ENCODE peak calls at places on chromosomes 1 and 21, in four cellular contexts. One of them, this sample, is unnamed.

GRCh38 chr1:97820470-97821188 is 100.2 kb downstream of the DPYD start:
- DNase-seq in IMR-90: peak; percentile 58
- DNase-seq in hypothalamus: no peak
- DNase-seq in nucleus accumbens: no peak
- DNase-seq in this sample: peak; percentile 34

GRCh38 chr1:65105596-65105995 is 42.4 kb upstream of the AK4 start:
- DNase-seq in hypothalamus: no peak
- DNase-seq in IMR-90: no peak
- DNase-seq in nucleus accumbens: no peak
- DNase-seq in this sample: no peak

GRCh38 chr1:2406451-2407041 is 5.8 kb downstream of the PEX10 start:
- DNase-seq in IMR-90: no peak
- DNase-seq in nucleus accumbens: no peak
- DNase-seq in hypothalamus: no peak
- DNase-seq in this sample: no peak

GRCh38 chr1:6207075-6207885 is 1.4 kb downstream of the RNF207 start:
- DNase-seq in IMR-90: no peak
- DNase-seq in nucleus accumbens: no peak
- DNase-seq in hypothalamus: no peak
- DNase-seq in this sample: no peak

GRCh38 chr1:43522776-43523480 is 7.8 kb upstream of the PTPRF start:
- DNase-seq in nucleus accumbens: no peak
- DNase-seq in IMR-90: peak; percentile 93
- DNase-seq in hypothalamus: no peak
- DNase-seq in this sample: peak; percentile 98

GRCh38 chr1:224498574-224499170 is 64.1 kb upstream of the WDR26 start:
- DNase-seq in hypothalamus: no peak
- DNase-seq in nucleus accumbens: no peak
- DNase-seq in IMR-90: peak; percentile 76
- DNase-seq in this sample: no peak

GRCh38 chr1:21924503-21925005 is 12.6 kb downstream of the HSPG2 start:
- DNase-seq in IMR-90: no peak
- DNase-seq in hypothalamus: no peak
- DNase-seq in nucleus accumbens: no peak
- DNase-seq in this sample: no peak

GRCh38 chr21:45889115-45889708 is 92.4 kb upstream of the COL6A1 start:
- DNase-seq in IMR-90: no peak
- DNase-seq in hypothalamus: no peak
- DNase-seq in nucleus accumbens: no peak
- DNase-seq in this sample: no peak

GRCh38 chr1:33183306-33183705 is 1.5 kb upstream of the TRIM62 start:
- DNase-seq in IMR-90: no peak
- DNase-seq in hypothalamus: no peak
- DNase-seq in nucleus accumbens: no peak
- DNase-seq in this sample: no peak

GRCh38 chr1:98386675-98387440 is 274.7 kb upstream of the SNX7 start:
- DNase-seq in IMR-90: no peak
- DNase-seq in hypothalamus: no peak
- DNase-seq in nucleus accumbens: no peak
- DNase-seq in this sample: no peak

GRCh38 chr21:41761211-41762181 is 5.4 kb downstream of the RIPK4 start:
- DNase-seq in IMR-90: no peak
- DNase-seq in hypothalamus: no peak
- DNase-seq in nucleus accumbens: no peak
- DNase-seq in this sample: no peak

GRCh38 chr1:245086389-245086969 is 68.3 kb upstream of the KIF26B start:
- DNase-seq in nucleus accumbens: no peak
- DNase-seq in hypothalamus: no peak
- DNase-seq in IMR-90: peak; percentile 80
- DNase-seq in this sample: no peak

GRCh38 chr1:8097077-8097799 is 71.1 kb upstream of the ERRFI1 start:
- DNase-seq in hypothalamus: no peak
- DNase-seq in IMR-90: peak; percentile 96
- DNase-seq in nucleus accumbens: no peak
- DNase-seq in this sample: no peak

GRCh38 chr1:168763031-168763430 is 34.0 kb upstream of the DPT start:
- DNase-seq in nucleus accumbens: no peak
- DNase-seq in IMR-90: no peak
- DNase-seq in hypothalamus: no peak
- DNase-seq in this sample: no peak

GRCh38 chr1:47215713-47216112 is 16.3 kb downstream of the TAL1 start:
- DNase-seq in hypothalamus: no peak
- DNase-seq in IMR-90: no peak
- DNase-seq in nucleus accumbens: no peak
- DNase-seq in this sample: no peak

GRCh38 chr1:181429462-181429861 is 53.9 kb upstream of the CACNA1E start:
- DNase-seq in IMR-90: no peak
- DNase-seq in nucleus accumbens: no peak
- DNase-seq in hypothalamus: no peak
- DNase-seq in this sample: no peak

GRCh38 chr1:184986250-184986649 is 11.9 kb upstream of the NIBAN1 start:
- DNase-seq in hypothalamus: no peak
- DNase-seq in IMR-90: peak; percentile 49
- DNase-seq in nucleus accumbens: no peak
- DNase-seq in this sample: peak; percentile 7

GRCh38 chr1:14539953-14540563 is 58.4 kb upstream of the KAZN start:
- DNase-seq in nucleus accumbens: no peak
- DNase-seq in IMR-90: no peak
- DNase-seq in hypothalamus: no peak
- DNase-seq in this sample: no peak

GRCh38 chr1:85321237-85321964 is 45.0 kb upstream of the BCL10 start:
- DNase-seq in nucleus accumbens: no peak
- DNase-seq in IMR-90: peak; percentile 75
- DNase-seq in hypothalamus: no peak
- DNase-seq in this sample: no peak

GRCh38 chr21:38476385-38476784 is 21.9 kb downstream of the ERG start:
- DNase-seq in nucleus accumbens: no peak
- DNase-seq in IMR-90: no peak
- DNase-seq in hypothalamus: no peak
- DNase-seq in this sample: peak; percentile 48

GRCh38 chr1:226903819-226904710 is 33.6 kb downstream of the PSEN2 start:
- DNase-seq in IMR-90: peak; percentile 73
- DNase-seq in hypothalamus: no peak
- DNase-seq in nucleus accumbens: no peak
- DNase-seq in this sample: no peak

GRCh38 chr1:206685256-206685748 is 597 bp downstream of the MAPKAPK2 start:
- DNase-seq in IMR-90: peak; percentile 53
- DNase-seq in hypothalamus: peak; percentile 36
- DNase-seq in nucleus accumbens: no peak
- DNase-seq in this sample: peak; percentile 49

GRCh38 chr1:40014812-40015594 is 25.5 kb upstream of the CAP1 start:
- DNase-seq in nucleus accumbens: no peak
- DNase-seq in IMR-90: peak; percentile 97
- DNase-seq in hypothalamus: no peak
- DNase-seq in this sample: no peak

GRCh38 chr1:88979749-88980116 is 12.7 kb downstream of the KYAT3 start:
- DNase-seq in hypothalamus: no peak
- DNase-seq in nucleus accumbens: no peak
- DNase-seq in IMR-90: no peak
- DNase-seq in this sample: no peak

GRCh38 chr1:163307479-163308171 is 14.1 kb upstream of the NUF2 start:
- DNase-seq in nucleus accumbens: no peak
- DNase-seq in hypothalamus: no peak
- DNase-seq in IMR-90: peak; percentile 88
- DNase-seq in this sample: no peak

GRCh38 chr1:53390261-53390660 is 62.4 kb upstream of the LRP8 start:
- DNase-seq in hypothalamus: no peak
- DNase-seq in IMR-90: no peak
- DNase-seq in nucleus accumbens: no peak
- DNase-seq in this sample: no peak

GRCh38 chr1:68338107-68338506 is 105.8 kb upstream of the WLS start:
- DNase-seq in nucleus accumbens: no peak
- DNase-seq in hypothalamus: no peak
- DNase-seq in IMR-90: no peak
- DNase-seq in this sample: no peak

GRCh38 chr1:47563206-47563605 is 125.4 kb downstream of the FOXD2 start:
- DNase-seq in nucleus accumbens: no peak
- DNase-seq in IMR-90: no peak
- DNase-seq in hypothalamus: no peak
- DNase-seq in this sample: no peak

GRCh38 chr1:196355206-196355786 is 252.9 kb downstream of the KCNT2 start:
- DNase-seq in nucleus accumbens: no peak
- DNase-seq in hypothalamus: no peak
- DNase-seq in IMR-90: peak; percentile 25
- DNase-seq in this sample: peak; percentile 41

GRCh38 chr1:30063621-30064280 is 659.6 kb downstream of the MATN1 start:
- DNase-seq in nucleus accumbens: no peak
- DNase-seq in hypothalamus: no peak
- DNase-seq in IMR-90: no peak
- DNase-seq in this sample: no peak

GRCh38 chr1:32801096-32801713 is 16.0 kb downstream of the YARS1 start:
- DNase-seq in IMR-90: peak; percentile 90
- DNase-seq in hypothalamus: no peak
- DNase-seq in nucleus accumbens: no peak
- DNase-seq in this sample: no peak

GRCh38 chr1:108590436-108590835 is 30.5 kb downstream of the EEIG2 start:
- DNase-seq in nucleus accumbens: no peak
- DNase-seq in IMR-90: peak; percentile 17
- DNase-seq in hypothalamus: no peak
- DNase-seq in this sample: no peak

GRCh38 chr1:32954183-32954582 is 10.4 kb downstream of the RNF19B start:
- DNase-seq in hypothalamus: no peak
- DNase-seq in nucleus accumbens: no peak
- DNase-seq in IMR-90: no peak
- DNase-seq in this sample: no peak

GRCh38 chr1:103529746-103530145 is 4.2 kb downstream of the RNPC3 start:
- DNase-seq in IMR-90: peak; percentile 54
- DNase-seq in hypothalamus: no peak
- DNase-seq in nucleus accumbens: no peak
- DNase-seq in this sample: peak; percentile 48

GRCh38 chr1:214857716-214858115 is 224.8 kb upstream of the KCNK2 start:
- DNase-seq in IMR-90: no peak
- DNase-seq in nucleus accumbens: no peak
- DNase-seq in hypothalamus: no peak
- DNase-seq in this sample: no peak

GRCh38 chr21:17585875-17586450 is 26.7 kb downstream of the BTG3 start:
- DNase-seq in IMR-90: peak; percentile 62
- DNase-seq in nucleus accumbens: no peak
- DNase-seq in hypothalamus: no peak
- DNase-seq in this sample: peak; percentile 42

GRCh38 chr1:58583496-58583895 is 6.4 kb upstream of the TACSTD2 start:
- DNase-seq in IMR-90: no peak
- DNase-seq in nucleus accumbens: no peak
- DNase-seq in hypothalamus: no peak
- DNase-seq in this sample: no peak

This sample was measured in erythroblast.